ENCODE peak calls at places on chromosomes 11 and 22, in six cellular contexts. T, J, W, R, L and C are unnamed samples.

GRCh38 chr11:70191495-70192140 is 11.5 kb upstream of the FADD start:
- DNase-seq in T (peak), J (peak), W (peak), R (no peak), L (peak), C (peak)

GRCh38 chr11:118010738-118011461 is 24.7 kb downstream of the IL10RA start:
- DNase-seq in T (peak), J (no peak), W (no peak), R (no peak), L (no peak), C (no peak)

GRCh38 chr11:104432526-104432925 is 268.6 kb upstream of the PDGFD start:
- DNase-seq in T (no peak), J (no peak), W (no peak), R (no peak), L (no peak), C (no peak)

GRCh38 chr22:46417268-46417580 is 81.7 kb downstream of the TRMU start:
- DNase-seq in T (no peak), J (no peak), W (no peak), R (no peak), L (peak), C (no peak)

GRCh38 chr11:72626637-72626936 is 47.6 kb downstream of the PDE2A start:
- DNase-seq in T (no peak), J (no peak), W (no peak), R (no peak), L (no peak), C (no peak)

GRCh38 chr11:19474954-19475811 is 234.4 kb upstream of the E2F8 start:
- DNase-seq in T (no peak), J (no peak), W (no peak), R (no peak), L (no peak), C (no peak)

GRCh38 chr11:9914064-9914463 is 250.2 kb downstream of the SWAP70 start:
- DNase-seq in T (no peak), J (no peak), W (no peak), R (no peak), L (no peak), C (no peak)

GRCh38 chr11:82807646-82808045 is 74.0 kb upstream of the FAM181B start:
- DNase-seq in T (no peak), J (no peak), W (no peak), R (no peak), L (no peak), C (no peak)

GRCh38 chr22:50262460-50262911 is 1.0 kb upstream of the MAPK12 start:
- DNase-seq in T (no peak), J (no peak), W (no peak), R (no peak), L (no peak), C (no peak)

GRCh38 chr11:128552783-128553661 is 34.3 kb downstream of the ETS1 start:
- DNase-seq in T (no peak), J (no peak), W (no peak), R (no peak), L (no peak), C (no peak)

GRCh38 chr11:70531281-70532065 is 133.1 kb downstream of the CTTN start:
- DNase-seq in T (no peak), J (no peak), W (no peak), R (no peak), L (peak), C (no peak)

GRCh38 chr11:19194620-19195308 is 7.0 kb downstream of the CSRP3 start:
- DNase-seq in T (no peak), J (no peak), W (no peak), R (no peak), L (no peak), C (no peak)

GRCh38 chr11:471468-472145 is 21.5 kb downstream of the PTDSS2 start:
- DNase-seq in T (no peak), J (no peak), W (no peak), R (no peak), L (no peak), C (no peak)

GRCh38 chr22:27990451-27990840 is 71.4 kb upstream of the PITPNB start:
- DNase-seq in T (peak), J (no peak), W (no peak), R (no peak), L (no peak), C (no peak)

GRCh38 chr11:94568200-94568599 is 1.0 kb downstream of the PIWIL4 start:
- DNase-seq in T (no peak), J (no peak), W (no peak), R (no peak), L (no peak), C (no peak)

GRCh38 chr22:43007519-43008102 is 7.3 kb downstream of the PACSIN2 start:
- DNase-seq in T (peak), J (peak), W (no peak), R (no peak), L (peak), C (no peak)

GRCh38 chr22:18970180-18970947 is 34.3 kb upstream of the PRODH start:
- DNase-seq in T (no peak), J (peak), W (peak), R (no peak), L (peak), C (no peak)
- TF ChIP-seq CTCF in T (no peak), J (peak), W (peak), R (no peak), L (peak), C (no peak)

GRCh38 chr22:39543095-39543494 is 10.5 kb upstream of the RPS19BP1 start:
- DNase-seq in T (no peak), J (no peak), W (no peak), R (no peak), L (no peak), C (no peak)
- TF ChIP-seq CTCF in T (no peak), J (no peak), W (peak), R (no peak), L (no peak), C (peak)

GRCh38 chr11:77039491-77040400 is 5.5 kb downstream of the B3GNT6 start:
- DNase-seq in T (no peak), J (no peak), W (no peak), R (no peak), L (no peak), C (no peak)
- TF ChIP-seq CTCF in T (peak), J (peak), W (peak), R (no peak), L (peak), C (peak)

DNA sequence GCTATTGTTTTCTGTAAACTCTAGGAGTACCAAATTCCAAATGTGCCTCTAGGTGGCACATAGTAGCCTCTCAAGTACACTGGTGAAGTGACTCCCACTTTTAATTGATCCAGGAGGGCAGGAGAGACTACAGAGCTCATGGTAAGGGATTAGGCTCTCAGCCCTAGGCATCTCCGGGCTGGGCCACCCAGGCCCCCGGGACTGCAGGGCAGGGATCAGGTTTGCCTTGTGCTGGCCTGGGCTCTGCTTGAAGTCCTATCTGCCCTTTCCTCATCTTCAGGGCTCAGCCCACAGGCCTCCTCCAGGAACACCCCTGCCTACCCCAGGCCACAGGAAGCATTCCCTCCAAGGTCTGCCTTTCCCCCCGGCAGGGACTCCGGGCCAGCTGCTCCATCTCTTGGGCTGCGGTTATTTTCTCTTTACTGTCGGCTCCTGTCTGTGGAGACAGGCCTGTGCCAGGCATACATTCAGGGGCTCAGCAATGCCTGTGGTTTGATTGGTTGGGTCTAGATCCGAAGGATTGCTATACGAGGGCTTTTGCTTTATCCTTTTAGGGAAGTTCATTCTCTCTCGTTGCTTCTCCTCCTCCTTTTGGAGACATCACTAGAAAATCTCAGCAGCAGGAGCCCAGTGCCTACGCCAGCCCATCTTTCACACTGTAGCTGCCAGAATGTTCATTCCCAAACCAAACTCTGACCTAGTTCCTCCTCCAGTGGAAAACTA is 32.8 kb downstream of the PARVA start:
- DNase-seq in T (no peak), J (no peak), W (no peak), R (no peak), L (peak), C (no peak)
- TF ChIP-seq CTCF in T (no peak), J (no peak), W (peak), R (no peak), L (no peak), C (peak)

GRCh38 chr11:33719587-33719986 is 16.6 kb downstream of the CD59 start:
- DNase-seq in T (no peak), J (no peak), W (no peak), R (no peak), L (no peak), C (no peak)

GRCh38 chr11:33713162-33713913 is 12.7 kb upstream of the C11orf91 start:
- DNase-seq in T (no peak), J (no peak), W (no peak), R (no peak), L (no peak), C (no peak)

GRCh38 chr11:33718441-33718840 is 17.8 kb downstream of the CD59 start:
- DNase-seq in T (no peak), J (no peak), W (no peak), R (no peak), L (no peak), C (no peak)

GRCh38 chr11:33713914-33714398 is 13.3 kb upstream of the C11orf91 start:
- DNase-seq in T (no peak), J (no peak), W (no peak), R (no peak), L (no peak), C (no peak)

GRCh38 chr11:33716236-33716635 is 15.6 kb upstream of the C11orf91 start:
- DNase-seq in T (no peak), J (no peak), W (no peak), R (no peak), L (no peak), C (no peak)
- TF ChIP-seq CTCF in T (no peak), J (no peak), W (peak), R (no peak), L (peak), C (peak)

GRCh38 chr22:45008853-45009751 is 703 bp downstream of the PHF21B start:
- DNase-seq in T (no peak), J (no peak), W (peak), R (no peak), L (peak), C (no peak)
- TF ChIP-seq CTCF in T (no peak), J (no peak), W (no peak), R (no peak), L (no peak), C (no peak)

GRCh38 chr11:79259800-79260199 is 181.0 kb downstream of the TENM4 start:
- DNase-seq in T (no peak), J (no peak), W (no peak), R (no peak), L (no peak), C (no peak)
- TF ChIP-seq CTCF in T (no peak), J (no peak), W (peak), R (no peak), L (peak), C (peak)

GRCh38 chr11:64379817-64380709 is 21.1 kb downstream of the RPS6KA4 start:
- DNase-seq in T (no peak), J (no peak), W (no peak), R (no peak), L (no peak), C (no peak)

GRCh38 chr11:64382586-64382985 is 23.6 kb downstream of the RPS6KA4 start:
- DNase-seq in T (no peak), J (no peak), W (no peak), R (no peak), L (no peak), C (no peak)

GRCh38 chr11:64383580-64383979 is 24.6 kb downstream of the RPS6KA4 start:
- DNase-seq in T (no peak), J (no peak), W (no peak), R (no peak), L (no peak), C (no peak)

GRCh38 chr11:64379160-64379559 is 20.2 kb downstream of the RPS6KA4 start:
- DNase-seq in T (no peak), J (no peak), W (no peak), R (no peak), L (peak), C (no peak)

DNA sequence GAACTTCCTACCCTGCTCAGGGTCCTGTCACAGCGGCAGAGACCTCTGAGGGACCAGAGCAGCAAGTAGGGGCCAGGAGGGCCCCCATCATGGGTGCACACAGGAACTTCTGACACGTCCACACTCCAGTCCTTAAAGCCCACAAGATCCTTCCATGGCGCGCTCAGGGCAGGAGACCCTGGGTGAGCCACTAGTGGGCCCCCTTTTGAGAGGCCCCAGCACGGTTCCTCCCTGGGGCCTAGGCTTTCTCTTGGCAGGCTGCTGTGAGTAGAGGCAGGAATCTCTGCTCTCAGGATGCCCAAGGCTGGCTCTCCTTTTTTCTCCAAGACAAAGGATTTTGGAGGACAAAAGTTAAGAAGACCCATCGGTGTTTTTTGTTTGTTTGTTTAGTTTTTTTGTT is 22.4 kb downstream of the RPS6KA4 start:
- DNase-seq in T (no peak), J (no peak), W (no peak), R (no peak), L (no peak), C (no peak)
- TF ChIP-seq CTCF in T (no peak), J (no peak), W (no peak), R (no peak), L (no peak), C (no peak)

GRCh38 chr11:47408598-47409439 is 429 bp downstream of the SLC39A13 start:
- DNase-seq in T (no peak), J (no peak), W (no peak), R (no peak), L (peak), C (no peak)
- TF ChIP-seq CTCF in T (no peak), J (no peak), W (no peak), R (no peak), L (no peak), C (no peak)

GRCh38 chr22:19783531-19784395 is 23.2 kb downstream of the TBX1 start:
- DNase-seq in T (peak), J (no peak), W (no peak), R (no peak), L (peak), C (no peak)

GRCh38 chr22:19776433-19777031 is 16.0 kb downstream of the TBX1 start:
- DNase-seq in T (no peak), J (no peak), W (no peak), R (no peak), L (peak), C (no peak)

GRCh38 chr22:19782533-19782932 is 22.0 kb downstream of the TBX1 start:
- DNase-seq in T (no peak), J (no peak), W (no peak), R (no peak), L (peak), C (no peak)

GRCh38 chr22:19779011-19779421 is 18.4 kb downstream of the TBX1 start:
- DNase-seq in T (no peak), J (no peak), W (no peak), R (no peak), L (peak), C (no peak)

GRCh38 chr22:19779685-19780268 is 19.2 kb downstream of the TBX1 start:
- DNase-seq in T (no peak), J (no peak), W (no peak), R (no peak), L (peak), C (peak)
- TF ChIP-seq CTCF in T (no peak), J (no peak), W (no peak), R (no peak), L (no peak), C (no peak)